ENCODE peak calls at places on chromosomes 3 and 15, in nine cellular contexts. One of them, this sample, is unnamed.

GRCh38 chr15:60021589-60022378 is 17.7 kb downstream of the FOXB1 start:
- DNase-seq in IMR-90: no peak
- DNase-seq in cardiac muscle cell: peak
- DNase-seq in kidney: no peak
- DNase-seq in CD8-positive, alpha-beta memory T cell: no peak
- DNase-seq in pancreas: no peak
- DNase-seq in HL-60: no peak
- DNase-seq in substantia nigra: no peak
- DNase-seq in body of pancreas: no peak
- DNase-seq in this sample: no peak

GRCh38 chr15:44727462-44728231 is 8.7 kb upstream of the TRIM69 start:
- DNase-seq in substantia nigra: no peak
- DNase-seq in CD8-positive, alpha-beta memory T cell: no peak
- DNase-seq in body of pancreas: no peak
- DNase-seq in pancreas: no peak
- DNase-seq in cardiac muscle cell: no peak
- DNase-seq in IMR-90: no peak
- DNase-seq in kidney: no peak
- DNase-seq in HL-60: no peak
- DNase-seq in this sample: no peak

GRCh38 chr15:65638681-65639089 is 16.9 kb downstream of the SLC24A1 start:
- DNase-seq in CD8-positive, alpha-beta memory T cell: peak
- DNase-seq in substantia nigra: no peak
- DNase-seq in HL-60: peak
- DNase-seq in IMR-90: peak
- DNase-seq in pancreas: peak
- DNase-seq in cardiac muscle cell: peak
- DNase-seq in body of pancreas: no peak
- DNase-seq in kidney: no peak
- DNase-seq in this sample: peak

GRCh38 chr15:37289109-37289765 is 188.9 kb upstream of the MEIS2 start:
- DNase-seq in kidney: no peak
- DNase-seq in HL-60: peak
- DNase-seq in cardiac muscle cell: peak
- DNase-seq in substantia nigra: no peak
- DNase-seq in CD8-positive, alpha-beta memory T cell: no peak
- DNase-seq in IMR-90: peak
- DNase-seq in body of pancreas: no peak
- DNase-seq in pancreas: no peak
- DNase-seq in this sample: no peak

GRCh38 chr15:77895742-77896141 is 181.8 kb downstream of the TBC1D2B start:
- DNase-seq in IMR-90: no peak
- DNase-seq in pancreas: no peak
- DNase-seq in kidney: peak
- DNase-seq in substantia nigra: no peak
- DNase-seq in cardiac muscle cell: no peak
- DNase-seq in HL-60: no peak
- DNase-seq in CD8-positive, alpha-beta memory T cell: no peak
- DNase-seq in body of pancreas: no peak
- DNase-seq in this sample: no peak

GRCh38 chr15:37789881-37790280 is 144.6 kb upstream of the TMCO5A start:
- DNase-seq in cardiac muscle cell: peak
- DNase-seq in substantia nigra: no peak
- DNase-seq in CD8-positive, alpha-beta memory T cell: no peak
- DNase-seq in kidney: no peak
- DNase-seq in pancreas: no peak
- DNase-seq in body of pancreas: no peak
- DNase-seq in IMR-90: peak
- DNase-seq in HL-60: no peak
- DNase-seq in this sample: no peak

GRCh38 chr3:172332256-172333041 is 115.8 kb downstream of the GHSR start:
- DNase-seq in body of pancreas: peak
- DNase-seq in pancreas: peak
- DNase-seq in kidney: no peak
- DNase-seq in IMR-90: peak
- DNase-seq in CD8-positive, alpha-beta memory T cell: peak
- DNase-seq in HL-60: peak
- DNase-seq in substantia nigra: no peak
- DNase-seq in cardiac muscle cell: peak
- DNase-seq in this sample: peak

GRCh38 chr3:177377166-177377565 is 179.9 kb upstream of the TBL1XR1 start:
- DNase-seq in cardiac muscle cell: no peak
- DNase-seq in CD8-positive, alpha-beta memory T cell: no peak
- DNase-seq in kidney: peak
- DNase-seq in HL-60: no peak
- DNase-seq in substantia nigra: no peak
- DNase-seq in IMR-90: no peak
- DNase-seq in pancreas: no peak
- DNase-seq in body of pancreas: peak
- DNase-seq in this sample: no peak

GRCh38 chr3:14324224-14324944 is 78.0 kb upstream of the SLC6A6 start:
- DNase-seq in IMR-90: peak
- DNase-seq in pancreas: no peak
- DNase-seq in cardiac muscle cell: no peak
- DNase-seq in kidney: no peak
- DNase-seq in HL-60: no peak
- DNase-seq in substantia nigra: no peak
- DNase-seq in body of pancreas: no peak
- DNase-seq in CD8-positive, alpha-beta memory T cell: no peak
- DNase-seq in this sample: no peak

GRCh38 chr3:14323401-14324223 is 78.8 kb upstream of the SLC6A6 start:
- DNase-seq in body of pancreas: no peak
- DNase-seq in cardiac muscle cell: no peak
- DNase-seq in kidney: no peak
- DNase-seq in CD8-positive, alpha-beta memory T cell: no peak
- DNase-seq in substantia nigra: no peak
- DNase-seq in pancreas: no peak
- DNase-seq in IMR-90: no peak
- DNase-seq in HL-60: no peak
- DNase-seq in this sample: no peak

GRCh38 chr3:14322001-14322400 is 80.4 kb upstream of the SLC6A6 start:
- DNase-seq in IMR-90: no peak
- DNase-seq in cardiac muscle cell: no peak
- DNase-seq in kidney: no peak
- DNase-seq in pancreas: no peak
- DNase-seq in CD8-positive, alpha-beta memory T cell: no peak
- DNase-seq in substantia nigra: no peak
- DNase-seq in HL-60: no peak
- DNase-seq in body of pancreas: no peak
- DNase-seq in this sample: no peak

GRCh38 chr3:14320221-14320620 is 82.2 kb upstream of the SLC6A6 start:
- DNase-seq in body of pancreas: no peak
- DNase-seq in kidney: no peak
- DNase-seq in pancreas: no peak
- DNase-seq in substantia nigra: no peak
- DNase-seq in cardiac muscle cell: no peak
- DNase-seq in IMR-90: no peak
- DNase-seq in HL-60: no peak
- DNase-seq in CD8-positive, alpha-beta memory T cell: no peak
- DNase-seq in this sample: no peak

GRCh38 chr3:14322667-14323295 is 79.6 kb upstream of the SLC6A6 start:
- DNase-seq in cardiac muscle cell: no peak
- DNase-seq in substantia nigra: no peak
- DNase-seq in CD8-positive, alpha-beta memory T cell: no peak
- DNase-seq in HL-60: no peak
- DNase-seq in IMR-90: no peak
- DNase-seq in body of pancreas: no peak
- DNase-seq in pancreas: no peak
- DNase-seq in kidney: no peak
- DNase-seq in this sample: no peak
- H3K27ac ChIP-seq in cardiac muscle cell: no peak
- H3K27ac ChIP-seq in substantia nigra: no peak
- H3K27ac ChIP-seq in CD8-positive, alpha-beta memory T cell: no peak
- H3K27ac ChIP-seq in HL-60: no peak
- H3K27ac ChIP-seq in IMR-90: no peak
- H3K27ac ChIP-seq in body of pancreas: no peak
- H3K27ac ChIP-seq in pancreas: no peak
- H3K27ac ChIP-seq in kidney: peak
- H3K27ac ChIP-seq in this sample: no peak

DNA sequence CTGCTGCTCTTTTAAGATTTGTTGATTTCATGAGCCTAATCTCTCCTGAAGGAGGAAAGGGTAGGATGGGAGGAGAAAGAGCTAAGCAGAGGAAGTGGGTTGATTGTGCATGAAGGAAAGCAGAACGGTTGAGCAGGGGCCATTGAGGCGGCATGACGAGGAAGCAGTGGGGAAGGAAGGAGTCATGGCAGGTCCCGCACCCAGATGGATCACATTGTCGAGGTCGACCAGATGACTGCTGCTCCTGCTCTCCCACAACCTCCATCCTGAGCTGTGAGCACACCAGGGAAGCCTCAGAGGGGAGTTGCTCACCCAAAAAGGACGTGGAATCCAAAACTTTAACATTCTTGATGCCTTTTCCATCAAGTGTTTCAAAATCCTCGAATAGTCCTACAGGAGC is 42.8 kb downstream of the ABTB1 start:
- DNase-seq in substantia nigra: no peak
- DNase-seq in body of pancreas: peak
- DNase-seq in IMR-90: no peak
- DNase-seq in HL-60: no peak
- DNase-seq in kidney: no peak
- DNase-seq in CD8-positive, alpha-beta memory T cell: no peak
- DNase-seq in cardiac muscle cell: no peak
- DNase-seq in pancreas: no peak
- DNase-seq in this sample: no peak
- H3K27ac ChIP-seq in substantia nigra: no peak
- H3K27ac ChIP-seq in body of pancreas: no peak
- H3K27ac ChIP-seq in IMR-90: no peak
- H3K27ac ChIP-seq in HL-60: no peak
- H3K27ac ChIP-seq in kidney: no peak
- H3K27ac ChIP-seq in CD8-positive, alpha-beta memory T cell: no peak
- H3K27ac ChIP-seq in cardiac muscle cell: no peak
- H3K27ac ChIP-seq in pancreas: no peak
- H3K27ac ChIP-seq in this sample: no peak

DNA sequence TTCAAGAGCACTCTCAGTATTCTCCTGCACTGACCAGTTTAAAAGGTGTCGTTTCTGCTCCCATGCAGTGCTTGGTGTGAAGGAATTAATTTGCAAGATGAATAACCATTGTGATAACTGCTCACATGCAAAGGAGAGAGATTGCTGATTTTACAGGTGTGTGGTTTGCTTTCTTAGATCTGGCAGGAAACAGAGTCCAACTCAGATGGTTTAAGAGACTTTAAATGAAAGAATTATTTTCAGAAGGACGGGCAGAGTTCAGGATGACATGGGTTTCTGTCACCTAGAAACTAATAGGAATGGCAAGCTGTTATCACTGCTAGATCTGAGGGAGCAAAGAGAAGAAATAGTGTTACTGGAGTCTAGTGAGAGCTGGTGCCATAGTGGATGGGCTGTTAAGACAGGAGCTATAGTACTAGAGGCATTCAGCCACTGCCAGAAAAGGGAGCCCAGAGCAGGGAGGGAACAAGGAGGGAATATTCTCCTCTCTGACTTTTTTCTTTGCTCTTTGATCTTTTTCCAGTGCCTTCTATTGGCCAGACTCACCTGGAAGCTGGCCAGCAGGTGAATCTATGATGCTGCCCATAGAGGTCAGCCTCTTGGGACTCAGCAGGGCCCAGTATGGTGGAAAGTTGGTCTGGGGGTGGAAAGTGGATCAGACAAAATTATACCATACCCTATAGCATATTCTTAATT is 14.9 kb downstream of the ATXN7 start:
- DNase-seq in substantia nigra: no peak
- DNase-seq in CD8-positive, alpha-beta memory T cell: no peak
- DNase-seq in pancreas: no peak
- DNase-seq in HL-60: no peak
- DNase-seq in cardiac muscle cell: no peak
- DNase-seq in IMR-90: no peak
- DNase-seq in kidney: no peak
- DNase-seq in body of pancreas: peak
- DNase-seq in this sample: no peak
- H3K27ac ChIP-seq in substantia nigra: no peak
- H3K27ac ChIP-seq in CD8-positive, alpha-beta memory T cell: no peak
- H3K27ac ChIP-seq in pancreas: no peak
- H3K27ac ChIP-seq in HL-60: no peak
- H3K27ac ChIP-seq in cardiac muscle cell: no peak
- H3K27ac ChIP-seq in IMR-90: no peak
- H3K27ac ChIP-seq in kidney: no peak
- H3K27ac ChIP-seq in body of pancreas: no peak
- H3K27ac ChIP-seq in this sample: no peak

GRCh38 chr3:99232696-99233095 is 331.2 kb upstream of the DCBLD2 start:
- DNase-seq in body of pancreas: no peak
- DNase-seq in CD8-positive, alpha-beta memory T cell: no peak
- DNase-seq in substantia nigra: no peak
- DNase-seq in kidney: no peak
- DNase-seq in HL-60: no peak
- DNase-seq in pancreas: no peak
- DNase-seq in IMR-90: peak
- DNase-seq in cardiac muscle cell: no peak
- DNase-seq in this sample: no peak
- H3K27ac ChIP-seq in body of pancreas: no peak
- H3K27ac ChIP-seq in CD8-positive, alpha-beta memory T cell: no peak
- H3K27ac ChIP-seq in substantia nigra: no peak
- H3K27ac ChIP-seq in kidney: no peak
- H3K27ac ChIP-seq in HL-60: no peak
- H3K27ac ChIP-seq in pancreas: no peak
- H3K27ac ChIP-seq in IMR-90: no peak
- H3K27ac ChIP-seq in cardiac muscle cell: no peak
- H3K27ac ChIP-seq in this sample: no peak

GRCh38 chr3:155398046-155398445 is 104.6 kb upstream of the STRIT1 start:
- DNase-seq in cardiac muscle cell: no peak
- DNase-seq in kidney: no peak
- DNase-seq in IMR-90: no peak
- DNase-seq in HL-60: no peak
- DNase-seq in CD8-positive, alpha-beta memory T cell: no peak
- DNase-seq in pancreas: no peak
- DNase-seq in body of pancreas: no peak
- DNase-seq in substantia nigra: no peak
- DNase-seq in this sample: no peak
- H3K27ac ChIP-seq in cardiac muscle cell: no peak
- H3K27ac ChIP-seq in kidney: no peak
- H3K27ac ChIP-seq in IMR-90: no peak
- H3K27ac ChIP-seq in HL-60: no peak
- H3K27ac ChIP-seq in CD8-positive, alpha-beta memory T cell: no peak
- H3K27ac ChIP-seq in pancreas: no peak
- H3K27ac ChIP-seq in body of pancreas: no peak
- H3K27ac ChIP-seq in substantia nigra: no peak
- H3K27ac ChIP-seq in this sample: no peak

This sample was measured in caudate nucleus.